ENCODE peak calls at places on chromosomes 3 and 15, in seven cellular contexts. One of them, this sample, is unnamed.

GRCh38 chr3:46538803-46539442 is 27.2 kb downstream of the LRRC2 start:
- DNase-seq in sciatic nerve: peak; percentile 64
- DNase-seq in activated B cell treated with CpG ODN at 0.5 μM for 24 hours: peak; percentile 70
- DNase-seq in G401: no peak
- DNase-seq in Calu3: no peak
- DNase-seq in RPMI7951: peak; percentile 60
- DNase-seq in T-helper 9 cell: peak; percentile 77
- DNase-seq in this sample: peak; percentile 75

GRCh38 chr15:62822228-62822627 is 220.3 kb upstream of the TPM1 start:
- DNase-seq in sciatic nerve: no peak
- DNase-seq in activated B cell treated with CpG ODN at 0.5 μM for 24 hours: no peak
- DNase-seq in G401: no peak
- DNase-seq in Calu3: no peak
- DNase-seq in RPMI7951: no peak
- DNase-seq in T-helper 9 cell: no peak
- DNase-seq in this sample: no peak

GRCh38 chr3:19543212-19543841 is 390.7 kb downstream of the EFHB start:
- DNase-seq in sciatic nerve: no peak
- DNase-seq in activated B cell treated with CpG ODN at 0.5 μM for 24 hours: peak; percentile 21
- DNase-seq in G401: peak; percentile 36
- DNase-seq in Calu3: peak; percentile 5
- DNase-seq in RPMI7951: no peak
- DNase-seq in T-helper 9 cell: no peak
- DNase-seq in this sample: no peak

GRCh38 chr3:148642214-148642613 is 55.5 kb upstream of the AGTR1 start:
- DNase-seq in sciatic nerve: no peak
- DNase-seq in activated B cell treated with CpG ODN at 0.5 μM for 24 hours: no peak
- DNase-seq in G401: no peak
- DNase-seq in Calu3: no peak
- DNase-seq in RPMI7951: no peak
- DNase-seq in T-helper 9 cell: no peak
- DNase-seq in this sample: no peak

GRCh38 chr3:51798561-51798960 is 19.5 kb upstream of the IQCF6 start:
- DNase-seq in sciatic nerve: no peak
- DNase-seq in activated B cell treated with CpG ODN at 0.5 μM for 24 hours: no peak
- DNase-seq in G401: no peak
- DNase-seq in Calu3: no peak
- DNase-seq in RPMI7951: peak; percentile 7
- DNase-seq in T-helper 9 cell: no peak
- DNase-seq in this sample: no peak

GRCh38 chr15:33584797-33585196 is 274.0 kb downstream of the RYR3 start:
- DNase-seq in sciatic nerve: no peak
- DNase-seq in activated B cell treated with CpG ODN at 0.5 μM for 24 hours: no peak
- DNase-seq in G401: no peak
- DNase-seq in Calu3: no peak
- DNase-seq in RPMI7951: peak; percentile 89
- DNase-seq in T-helper 9 cell: no peak
- DNase-seq in this sample: no peak

GRCh38 chr15:49901867-49902775 is 216.9 kb downstream of the ATP8B4 start:
- DNase-seq in sciatic nerve: no peak
- DNase-seq in activated B cell treated with CpG ODN at 0.5 μM for 24 hours: no peak
- DNase-seq in G401: no peak
- DNase-seq in Calu3: no peak
- DNase-seq in RPMI7951: peak; percentile 44
- DNase-seq in T-helper 9 cell: no peak
- DNase-seq in this sample: no peak

GRCh38 chr15:50906954-50907865 is 1.3 kb upstream of the AP4E1 start:
- DNase-seq in sciatic nerve: no peak
- DNase-seq in activated B cell treated with CpG ODN at 0.5 μM for 24 hours: peak; percentile 49
- DNase-seq in G401: peak; percentile 22
- DNase-seq in Calu3: peak; percentile 24
- DNase-seq in RPMI7951: peak; percentile 32
- DNase-seq in T-helper 9 cell: peak; percentile 59
- DNase-seq in this sample: peak; percentile 60

GRCh38 chr15:80615783-80616391 is 79.2 kb upstream of the ABHD17C start:
- DNase-seq in sciatic nerve: no peak
- DNase-seq in activated B cell treated with CpG ODN at 0.5 μM for 24 hours: no peak
- DNase-seq in G401: peak; percentile 79
- DNase-seq in Calu3: peak; percentile 68
- DNase-seq in RPMI7951: peak; percentile 89
- DNase-seq in T-helper 9 cell: no peak
- DNase-seq in this sample: no peak

GRCh38 chr3:193816656-193817311 is 223.8 kb downstream of the OPA1 start:
- DNase-seq in sciatic nerve: peak; percentile 84
- DNase-seq in activated B cell treated with CpG ODN at 0.5 μM for 24 hours: no peak
- DNase-seq in G401: no peak
- DNase-seq in Calu3: peak; percentile 39
- DNase-seq in RPMI7951: no peak
- DNase-seq in T-helper 9 cell: no peak
- DNase-seq in this sample: no peak

GRCh38 chr3:49222002-49222401 is 50.6 kb downstream of the KLHDC8B start:
- DNase-seq in sciatic nerve: no peak
- DNase-seq in activated B cell treated with CpG ODN at 0.5 μM for 24 hours: no peak
- DNase-seq in G401: no peak
- DNase-seq in Calu3: no peak
- DNase-seq in RPMI7951: no peak
- DNase-seq in T-helper 9 cell: no peak
- DNase-seq in this sample: no peak